ENCODE peak calls at places on chromosomes 2 and 18, in nine cellular contexts. One of them, this sample, is unnamed.

GRCh38 chr2:205682239-205683021 is at the start of gene NRP2:
- DNase-seq in epithelial cell of proximal tubule: no peak
- DNase-seq in BE2C: peak; percentile 83
- DNase-seq in transverse colon: peak; percentile 81
- DNase-seq in HFF-Myc: no peak
- DNase-seq in RWPE1: peak; percentile 64
- DNase-seq in testis: peak; percentile 83
- DNase-seq in NB4: peak; percentile 40
- DNase-seq in nephron progenitor cell: peak; percentile 87
- DNase-seq in this sample: peak; percentile 72

GRCh38 chr2:241227635-241227993 is 39.1 kb downstream of the ANO7 start:
- DNase-seq in testis: no peak
- DNase-seq in epithelial cell of proximal tubule: no peak
- DNase-seq in HFF-Myc: no peak
- DNase-seq in BE2C: no peak
- DNase-seq in NB4: no peak
- DNase-seq in nephron progenitor cell: no peak
- DNase-seq in transverse colon: no peak
- DNase-seq in RWPE1: no peak
- DNase-seq in this sample: no peak

GRCh38 chr2:110903548-110903947 is 171.2 kb downstream of the ACOXL start:
- DNase-seq in RWPE1: no peak
- DNase-seq in nephron progenitor cell: no peak
- DNase-seq in epithelial cell of proximal tubule: no peak
- DNase-seq in NB4: no peak
- DNase-seq in HFF-Myc: no peak
- DNase-seq in testis: no peak
- DNase-seq in transverse colon: peak; percentile 83
- DNase-seq in BE2C: peak; percentile 63
- DNase-seq in this sample: no peak

GRCh38 chr2:144479138-144479537 is 40.8 kb downstream of the ZEB2 start:
- DNase-seq in transverse colon: no peak
- DNase-seq in BE2C: no peak
- DNase-seq in epithelial cell of proximal tubule: peak; percentile 50
- DNase-seq in HFF-Myc: no peak
- DNase-seq in NB4: no peak
- DNase-seq in testis: no peak
- DNase-seq in nephron progenitor cell: no peak
- DNase-seq in RWPE1: no peak
- DNase-seq in this sample: peak; percentile 30

GRCh38 chr2:191038241-191038725 is 24.3 kb upstream of the STAT1 start:
- DNase-seq in epithelial cell of proximal tubule: no peak
- DNase-seq in transverse colon: no peak
- DNase-seq in NB4: peak; percentile 75
- DNase-seq in testis: no peak
- DNase-seq in BE2C: no peak
- DNase-seq in RWPE1: peak; percentile 10
- DNase-seq in nephron progenitor cell: no peak
- DNase-seq in HFF-Myc: peak; percentile 82
- DNase-seq in this sample: peak; percentile 87

GRCh38 chr18:43590182-43590903 is 313.1 kb upstream of the SYT4 start:
- DNase-seq in testis: no peak
- DNase-seq in nephron progenitor cell: no peak
- DNase-seq in BE2C: no peak
- DNase-seq in NB4: no peak
- DNase-seq in epithelial cell of proximal tubule: no peak
- DNase-seq in RWPE1: no peak
- DNase-seq in transverse colon: no peak
- DNase-seq in HFF-Myc: no peak
- DNase-seq in this sample: no peak

GRCh38 chr18:64037812-64038414 is 68.0 kb downstream of the SERPINB8 start:
- DNase-seq in epithelial cell of proximal tubule: peak; percentile 6
- DNase-seq in transverse colon: no peak
- DNase-seq in nephron progenitor cell: peak; percentile 12
- DNase-seq in NB4: peak; percentile 43
- DNase-seq in HFF-Myc: peak; percentile 16
- DNase-seq in RWPE1: peak; percentile 42
- DNase-seq in BE2C: no peak
- DNase-seq in testis: no peak
- DNase-seq in this sample: peak; percentile 19

GRCh38 chr2:94870392-94871225 is 621 bp upstream of the TEKT4 start:
- DNase-seq in RWPE1: no peak
- DNase-seq in nephron progenitor cell: peak; percentile 65
- DNase-seq in epithelial cell of proximal tubule: no peak
- DNase-seq in testis: no peak
- DNase-seq in HFF-Myc: no peak
- DNase-seq in transverse colon: no peak
- DNase-seq in BE2C: no peak
- DNase-seq in NB4: peak; percentile 33
- DNase-seq in this sample: no peak

GRCh38 chr2:216733046-216733445 is 37.7 kb upstream of the IGFBP5 start:
- DNase-seq in RWPE1: no peak
- DNase-seq in epithelial cell of proximal tubule: no peak
- DNase-seq in HFF-Myc: no peak
- DNase-seq in NB4: peak; percentile 10
- DNase-seq in transverse colon: no peak
- DNase-seq in nephron progenitor cell: no peak
- DNase-seq in testis: no peak
- DNase-seq in BE2C: no peak
- DNase-seq in this sample: no peak

GRCh38 chr18:59724116-59724515 is 26.9 kb upstream of the CCBE1 start:
- DNase-seq in NB4: no peak
- DNase-seq in epithelial cell of proximal tubule: no peak
- DNase-seq in nephron progenitor cell: no peak
- DNase-seq in testis: no peak
- DNase-seq in HFF-Myc: no peak
- DNase-seq in RWPE1: no peak
- DNase-seq in BE2C: no peak
- DNase-seq in transverse colon: no peak
- DNase-seq in this sample: no peak

GRCh38 chr2:96099861-96100798 is 16.2 kb downstream of the ADRA2B start:
- DNase-seq in HFF-Myc: no peak
- DNase-seq in BE2C: no peak
- DNase-seq in nephron progenitor cell: peak; percentile 2
- DNase-seq in epithelial cell of proximal tubule: no peak
- DNase-seq in testis: peak; percentile 7
- DNase-seq in RWPE1: peak; percentile 36
- DNase-seq in transverse colon: peak; percentile 3
- DNase-seq in NB4: no peak
- DNase-seq in this sample: no peak

GRCh38 chr2:183070942-183071844 is 7.4 kb upstream of the DUSP19 start:
- DNase-seq in BE2C: peak; percentile 65
- DNase-seq in testis: peak; percentile 49
- DNase-seq in RWPE1: no peak
- DNase-seq in nephron progenitor cell: peak; percentile 55
- DNase-seq in HFF-Myc: no peak
- DNase-seq in transverse colon: peak; percentile 36
- DNase-seq in NB4: peak; percentile 25
- DNase-seq in epithelial cell of proximal tubule: no peak
- DNase-seq in this sample: peak; percentile 33
- TF ChIP-seq CTCF in BE2C: peak; percentile 58
- TF ChIP-seq CTCF in testis: no peak
- TF ChIP-seq CTCF in RWPE1: no peak
- TF ChIP-seq CTCF in nephron progenitor cell: peak; percentile 43
- TF ChIP-seq CTCF in HFF-Myc: peak; percentile 60
- TF ChIP-seq CTCF in transverse colon: peak; percentile 39
- TF ChIP-seq CTCF in NB4: peak; percentile 45
- TF ChIP-seq CTCF in epithelial cell of proximal tubule: peak; percentile 65
- TF ChIP-seq CTCF in this sample: peak; percentile 76

GRCh38 chr2:68722712-68723111 is 11.9 kb upstream of the ARHGAP25 start:
- DNase-seq in epithelial cell of proximal tubule: no peak
- DNase-seq in testis: no peak
- DNase-seq in HFF-Myc: no peak
- DNase-seq in NB4: peak; percentile 54
- DNase-seq in BE2C: no peak
- DNase-seq in RWPE1: no peak
- DNase-seq in transverse colon: no peak
- DNase-seq in nephron progenitor cell: no peak
- DNase-seq in this sample: no peak
- TF ChIP-seq CTCF in epithelial cell of proximal tubule: peak; percentile 18
- TF ChIP-seq CTCF in testis: no peak
- TF ChIP-seq CTCF in HFF-Myc: peak; percentile 12
- TF ChIP-seq CTCF in NB4: peak; percentile 35
- TF ChIP-seq CTCF in BE2C: no peak
- TF ChIP-seq CTCF in RWPE1: no peak
- TF ChIP-seq CTCF in transverse colon: no peak
- TF ChIP-seq CTCF in nephron progenitor cell: peak; percentile 8
- TF ChIP-seq CTCF in this sample: peak; percentile 46

GRCh38 chr2:208570066-208570465 is 163.5 kb downstream of the PTH2R start:
- DNase-seq in transverse colon: no peak
- DNase-seq in nephron progenitor cell: no peak
- DNase-seq in epithelial cell of proximal tubule: no peak
- DNase-seq in BE2C: no peak
- DNase-seq in NB4: no peak
- DNase-seq in RWPE1: no peak
- DNase-seq in testis: no peak
- DNase-seq in HFF-Myc: no peak
- DNase-seq in this sample: no peak

GRCh38 chr2:208568203-208568602 is 161.6 kb downstream of the PTH2R start:
- DNase-seq in transverse colon: no peak
- DNase-seq in BE2C: no peak
- DNase-seq in testis: no peak
- DNase-seq in nephron progenitor cell: no peak
- DNase-seq in epithelial cell of proximal tubule: no peak
- DNase-seq in NB4: no peak
- DNase-seq in RWPE1: no peak
- DNase-seq in HFF-Myc: no peak
- DNase-seq in this sample: no peak

GRCh38 chr2:208573559-208573958 is 167.0 kb downstream of the PTH2R start:
- DNase-seq in BE2C: no peak
- DNase-seq in RWPE1: no peak
- DNase-seq in epithelial cell of proximal tubule: no peak
- DNase-seq in NB4: no peak
- DNase-seq in transverse colon: peak; percentile 12
- DNase-seq in testis: no peak
- DNase-seq in nephron progenitor cell: no peak
- DNase-seq in HFF-Myc: no peak
- DNase-seq in this sample: no peak

GRCh38 chr2:208571764-208572131 is 165.2 kb downstream of the PTH2R start:
- DNase-seq in RWPE1: no peak
- DNase-seq in transverse colon: no peak
- DNase-seq in HFF-Myc: no peak
- DNase-seq in testis: no peak
- DNase-seq in BE2C: no peak
- DNase-seq in NB4: no peak
- DNase-seq in epithelial cell of proximal tubule: no peak
- DNase-seq in nephron progenitor cell: no peak
- DNase-seq in this sample: no peak

DNA sequence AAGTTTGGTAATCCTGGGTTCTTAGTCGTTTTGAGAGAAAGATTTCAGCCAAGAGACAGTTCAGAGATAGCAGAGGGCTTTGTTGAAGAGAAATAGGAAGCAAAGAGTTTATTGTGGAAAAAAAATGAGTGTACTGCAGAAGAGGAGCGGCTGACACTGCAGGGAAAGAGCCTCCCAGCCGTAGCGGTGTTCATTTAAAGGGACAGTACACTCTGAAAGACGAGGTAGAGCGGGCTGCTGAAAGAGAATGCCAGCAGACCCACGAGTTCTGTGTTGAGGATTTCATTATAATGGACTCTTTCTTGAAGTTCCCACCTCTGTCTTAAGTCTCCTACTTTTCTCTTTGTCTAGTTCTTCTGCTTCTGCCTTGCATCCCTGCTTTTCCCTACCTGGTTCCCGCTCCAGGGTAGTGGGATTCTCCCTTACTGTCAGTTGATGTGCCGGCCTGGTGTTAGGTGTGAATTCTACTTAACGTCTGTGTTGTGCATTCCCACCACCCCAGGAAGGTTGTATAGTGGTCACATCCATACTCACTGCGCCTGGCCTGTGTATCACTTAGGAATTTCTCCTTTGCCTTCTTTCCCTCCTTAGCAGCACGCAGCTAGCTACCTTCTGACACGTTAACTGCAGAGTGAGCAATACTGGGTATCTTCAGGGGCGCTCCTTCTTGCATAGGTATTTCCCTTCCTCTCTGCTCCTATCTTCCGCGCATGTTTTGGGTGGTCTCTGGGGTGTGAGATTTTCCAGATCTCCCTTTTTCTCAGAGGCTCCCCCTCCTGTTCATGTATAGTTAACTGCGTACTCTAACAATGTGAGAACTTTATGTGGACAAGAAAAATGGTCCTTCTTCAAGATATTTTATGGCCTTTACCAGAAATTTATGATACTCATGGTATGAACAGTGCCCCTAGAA is 164.5 kb downstream of the PTH2R start:
- DNase-seq in transverse colon: no peak
- DNase-seq in epithelial cell of proximal tubule: no peak
- DNase-seq in HFF-Myc: no peak
- DNase-seq in BE2C: no peak
- DNase-seq in testis: peak; percentile 32
- DNase-seq in NB4: no peak
- DNase-seq in RWPE1: no peak
- DNase-seq in nephron progenitor cell: no peak
- DNase-seq in this sample: no peak
- TF ChIP-seq CTCF in transverse colon: no peak
- TF ChIP-seq CTCF in epithelial cell of proximal tubule: peak; percentile 32
- TF ChIP-seq CTCF in HFF-Myc: no peak
- TF ChIP-seq CTCF in BE2C: peak; percentile 44
- TF ChIP-seq CTCF in testis: no peak
- TF ChIP-seq CTCF in NB4: no peak
- TF ChIP-seq CTCF in RWPE1: no peak
- TF ChIP-seq CTCF in nephron progenitor cell: no peak
- TF ChIP-seq CTCF in this sample: no peak

GRCh38 chr18:38497281-38497680 is 931.7 kb upstream of the CELF4 start:
- DNase-seq in HFF-Myc: no peak
- DNase-seq in testis: no peak
- DNase-seq in transverse colon: no peak
- DNase-seq in BE2C: no peak
- DNase-seq in RWPE1: peak; percentile 2
- DNase-seq in nephron progenitor cell: no peak
- DNase-seq in epithelial cell of proximal tubule: no peak
- DNase-seq in NB4: no peak
- DNase-seq in this sample: no peak
- TF ChIP-seq CTCF in HFF-Myc: no peak
- TF ChIP-seq CTCF in testis: no peak
- TF ChIP-seq CTCF in transverse colon: no peak
- TF ChIP-seq CTCF in BE2C: no peak
- TF ChIP-seq CTCF in RWPE1: no peak
- TF ChIP-seq CTCF in nephron progenitor cell: no peak
- TF ChIP-seq CTCF in epithelial cell of proximal tubule: no peak
- TF ChIP-seq CTCF in NB4: no peak
- TF ChIP-seq CTCF in this sample: no peak

DNA sequence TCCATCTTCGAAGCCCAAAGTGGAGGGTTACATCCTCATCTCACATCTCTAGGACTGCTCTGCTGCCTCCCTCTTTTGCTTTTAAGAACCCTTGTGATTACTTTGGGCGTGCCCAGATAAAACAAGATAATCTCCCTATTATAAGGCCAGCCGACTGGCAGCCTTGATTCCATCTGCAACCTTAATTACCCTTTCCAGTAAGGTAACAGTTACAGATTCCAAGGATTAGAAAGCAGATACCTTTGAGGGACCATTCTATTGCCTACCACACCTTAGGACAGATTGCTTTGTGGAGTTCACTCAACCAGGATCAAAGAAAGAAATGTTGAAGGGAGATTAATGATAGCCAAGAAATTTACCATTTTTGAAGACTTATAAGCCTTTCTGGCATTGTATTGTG is 250.8 kb upstream of the ACVR2A start:
- DNase-seq in epithelial cell of proximal tubule: no peak
- DNase-seq in HFF-Myc: no peak
- DNase-seq in RWPE1: no peak
- DNase-seq in NB4: no peak
- DNase-seq in testis: no peak
- DNase-seq in nephron progenitor cell: no peak
- DNase-seq in transverse colon: no peak
- DNase-seq in BE2C: no peak
- DNase-seq in this sample: no peak
- TF ChIP-seq CTCF in epithelial cell of proximal tubule: no peak
- TF ChIP-seq CTCF in HFF-Myc: no peak
- TF ChIP-seq CTCF in RWPE1: no peak
- TF ChIP-seq CTCF in NB4: no peak
- TF ChIP-seq CTCF in testis: no peak
- TF ChIP-seq CTCF in nephron progenitor cell: no peak
- TF ChIP-seq CTCF in transverse colon: no peak
- TF ChIP-seq CTCF in BE2C: no peak
- TF ChIP-seq CTCF in this sample: no peak